ENCODE peak calls at places on chromosome 12, in six cellular contexts. V is nephron progenitor cell, B is cardiac muscle cell, U is C1 segment of cervical spinal cord, Q is GM12891, J is astrocyte of the spinal cord. X is an unnamed sample.

GRCh38 chr12:31315089-31315725 is 10.7 kb downstream of the SINHCAF start:
- DNase-seq in U (no peak), V (no peak), B (peak; percentile 14), J (no peak), Q (no peak), X (no peak)

GRCh38 chr12:29153231-29153630 is 4.2 kb downstream of the FAR2 start:
- DNase-seq in V (no peak), J (no peak), U (no peak), Q (no peak), B (no peak), X (no peak)

GRCh38 chr12:111842556-111843396 is 748 bp downstream of the MAPKAPK5 start:
- DNase-seq in V (no peak), B (peak; percentile 17), U (no peak), J (peak; percentile 12), Q (no peak), X (no peak)

GRCh38 chr12:91866566-91866965 is 279.1 kb downstream of the BTG1 start:
- DNase-seq in Q (no peak), J (no peak), U (no peak), V (no peak), B (no peak), X (no peak)

GRCh38 chr12:93741741-93742085 is 64.5 kb downstream of the CRADD start:
- DNase-seq in V (peak; percentile 15), J (no peak), Q (no peak), U (no peak), B (peak; percentile 33), X (peak; percentile 32)

GRCh38 chr12:93851245-93851665 is 174.1 kb downstream of the CRADD start:
- DNase-seq in Q (no peak), B (no peak), V (no peak), U (no peak), J (no peak), X (no peak)

GRCh38 chr12:119082496-119082895 is 96.2 kb upstream of the HSPB8 start:
- DNase-seq in Q (no peak), V (peak; percentile 10), U (no peak), J (no peak), B (no peak), X (no peak)

GRCh38 chr12:67534671-67535070 is 113.9 kb upstream of the DYRK2 start:
- DNase-seq in B (peak; percentile 91), V (no peak), J (peak; percentile 96), Q (no peak), U (no peak), X (peak; percentile 76)

GRCh38 chr12:53201170-53201541 is 5.9 kb downstream of the ITGB7 start:
- DNase-seq in B (peak; percentile 45), Q (no peak), J (peak; percentile 52), U (no peak), V (no peak), X (peak; percentile 25)

GRCh38 chr12:72499244-72499643 is 227.1 kb downstream of the TRHDE start:
- DNase-seq in U (no peak), J (no peak), V (no peak), B (no peak), Q (no peak), X (no peak)

GRCh38 chr12:65319680-65320193 is 41.3 kb downstream of the MSRB3 start:
- DNase-seq in U (no peak), Q (no peak), B (peak; percentile 23), J (no peak), V (no peak), X (no peak)

GRCh38 chr12:111437816-111438454 is 32.2 kb downstream of the SH2B3 start:
- DNase-seq in Q (no peak), U (no peak), V (no peak), B (peak; percentile 90), J (peak; percentile 80), X (peak; percentile 34)

GRCh38 chr12:25119020-25119419 is 75.9 kb downstream of the DNAI7 start:
- DNase-seq in J (no peak), U (no peak), B (no peak), V (no peak), Q (no peak), X (no peak)

GRCh38 chr12:95848575-95849388 is 10.0 kb upstream of the SNRPF start:
- DNase-seq in U (no peak), V (no peak), Q (no peak), J (peak; percentile 55), B (peak; percentile 61), X (peak; percentile 45)

GRCh38 chr12:94427520-94428381 is 31.9 kb downstream of the CEP83 start:
- DNase-seq in U (no peak), B (peak; percentile 93), V (no peak), J (peak; percentile 89), Q (no peak), X (no peak)

GRCh38 chr12:2027379-2027778 is 23.1 kb upstream of the DCP1B start:
- DNase-seq in Q (no peak), U (no peak), J (no peak), V (no peak), B (no peak), X (no peak)

GRCh38 chr12:39619660-39620433 is at the start of gene ABCD2:
- DNase-seq in B (peak; percentile 87), J (peak; percentile 91), U (peak; percentile 80), V (peak; percentile 66), Q (peak; percentile 19), X (peak; percentile 71)

X was measured in kidney glomerular epithelial cell.